ENCODE peak calls at places on chromosomes 11 and 22, in four cellular contexts. One of them, this sample, is unnamed. For H3K27me3, the result is how much of the 10 kb centered on the place peaks cover.

GRCh38 chr11:110490886-110491285 is 61.1 kb downstream of the FDX1 start:
- DNase-seq in tibial nerve: peak
- DNase-seq in tibial artery: peak
- DNase-seq in H9: no peak
- DNase-seq in this sample: no peak

GRCh38 chr22:26448941-26449340 is 19.9 kb downstream of the ASPHD2 start:
- DNase-seq in tibial nerve: no peak
- DNase-seq in tibial artery: peak
- DNase-seq in H9: no peak
- DNase-seq in this sample: no peak

GRCh38 chr11:91966368-91966767 is 258.2 kb upstream of the FAT3 start:
- DNase-seq in tibial nerve: no peak
- DNase-seq in tibial artery: no peak
- DNase-seq in H9: no peak
- DNase-seq in this sample: no peak

GRCh38 chr22:32805586-32805881 is 4.0 kb downstream of the TIMP3 start:
- DNase-seq in tibial nerve: no peak
- DNase-seq in tibial artery: no peak
- DNase-seq in H9: no peak
- DNase-seq in this sample: no peak

GRCh38 chr22:30305519-30305905 is 16.2 kb upstream of the CASTOR1 start:
- DNase-seq in tibial nerve: peak
- DNase-seq in tibial artery: peak
- DNase-seq in H9: no peak
- DNase-seq in this sample: peak

GRCh38 chr11:23201936-23202522 is 341.8 kb upstream of the CCDC179 start:
- DNase-seq in tibial nerve: no peak
- DNase-seq in tibial artery: no peak
- DNase-seq in H9: no peak
- DNase-seq in this sample: no peak

GRCh38 chr11:72609045-72609444 is 65.2 kb downstream of the PDE2A start:
- DNase-seq in tibial nerve: no peak
- DNase-seq in tibial artery: no peak
- DNase-seq in H9: no peak
- DNase-seq in this sample: no peak

GRCh38 chr22:42645341-42645937 is 3.8 kb downstream of the CYB5R3 start:
- DNase-seq in tibial nerve: no peak
- DNase-seq in tibial artery: no peak
- DNase-seq in H9: peak
- DNase-seq in this sample: no peak

GRCh38 chr11:18171377-18172000 is 1.1 kb upstream of the MRGPRX4 start:
- DNase-seq in tibial nerve: peak
- DNase-seq in tibial artery: no peak
- DNase-seq in H9: peak
- DNase-seq in this sample: no peak

GRCh38 chr11:11842426-11843008 is 745 bp downstream of the USP47 start:
- DNase-seq in tibial nerve: peak
- DNase-seq in tibial artery: peak
- DNase-seq in H9: no peak
- DNase-seq in this sample: peak

GRCh38 chr11:128302425-128303186 is 284.8 kb downstream of the ETS1 start:
- DNase-seq in tibial nerve: no peak
- DNase-seq in tibial artery: no peak
- DNase-seq in H9: no peak
- DNase-seq in this sample: peak

GRCh38 chr22:50684986-50685385 is 12.4 kb downstream of the SHANK3 start:
- DNase-seq in tibial nerve: no peak
- DNase-seq in tibial artery: no peak
- DNase-seq in H9: no peak
- DNase-seq in this sample: no peak

GRCh38 chr11:30454108-30454507 is 131.2 kb downstream of the ARL14EP start:
- DNase-seq in tibial nerve: no peak
- DNase-seq in tibial artery: no peak
- DNase-seq in H9: no peak
- DNase-seq in this sample: no peak

GRCh38 chr11:75800136-75800675 is 14.8 kb upstream of the UVRAG start:
- DNase-seq in tibial nerve: no peak
- DNase-seq in tibial artery: no peak
- DNase-seq in H9: no peak
- DNase-seq in this sample: no peak

GRCh38 chr11:132605794-132606570 is 926.3 kb downstream of the OPCML start:
- DNase-seq in tibial nerve: no peak
- DNase-seq in tibial artery: no peak
- DNase-seq in H9: no peak
- DNase-seq in this sample: no peak

GRCh38 chr11:1123970-1124369 is 33.8 kb upstream of the MUC5AC start:
- DNase-seq in tibial nerve: no peak
- DNase-seq in tibial artery: peak
- DNase-seq in H9: no peak
- DNase-seq in this sample: no peak

GRCh38 chr22:24969588-24970301 is 17.2 kb downstream of the KIAA1671 start:
- DNase-seq in tibial nerve: peak
- DNase-seq in tibial artery: peak
- DNase-seq in H9: no peak
- DNase-seq in this sample: no peak

GRCh38 chr11:121244861-121245260 is 47.7 kb upstream of the SC5D start:
- DNase-seq in tibial nerve: no peak
- DNase-seq in tibial artery: no peak
- DNase-seq in H9: no peak
- DNase-seq in this sample: no peak

GRCh38 chr11:64639885-64640284 is 48.9 kb downstream of the SLC22A12 start:
- DNase-seq in tibial nerve: no peak
- DNase-seq in tibial artery: no peak
- DNase-seq in H9: no peak
- DNase-seq in this sample: no peak

GRCh38 chr11:64638829-64639228 is 47.8 kb downstream of the SLC22A12 start:
- DNase-seq in tibial nerve: no peak
- DNase-seq in tibial artery: no peak
- DNase-seq in H9: no peak
- DNase-seq in this sample: no peak

GRCh38 chr11:64633555-64634159 is 42.6 kb downstream of the SLC22A12 start:
- DNase-seq in tibial nerve: no peak
- DNase-seq in tibial artery: no peak
- DNase-seq in H9: no peak
- DNase-seq in this sample: no peak

GRCh38 chr11:64638017-64638664 is 47.1 kb downstream of the SLC22A12 start:
- DNase-seq in tibial nerve: no peak
- DNase-seq in tibial artery: no peak
- DNase-seq in H9: peak
- DNase-seq in this sample: no peak

DNA sequence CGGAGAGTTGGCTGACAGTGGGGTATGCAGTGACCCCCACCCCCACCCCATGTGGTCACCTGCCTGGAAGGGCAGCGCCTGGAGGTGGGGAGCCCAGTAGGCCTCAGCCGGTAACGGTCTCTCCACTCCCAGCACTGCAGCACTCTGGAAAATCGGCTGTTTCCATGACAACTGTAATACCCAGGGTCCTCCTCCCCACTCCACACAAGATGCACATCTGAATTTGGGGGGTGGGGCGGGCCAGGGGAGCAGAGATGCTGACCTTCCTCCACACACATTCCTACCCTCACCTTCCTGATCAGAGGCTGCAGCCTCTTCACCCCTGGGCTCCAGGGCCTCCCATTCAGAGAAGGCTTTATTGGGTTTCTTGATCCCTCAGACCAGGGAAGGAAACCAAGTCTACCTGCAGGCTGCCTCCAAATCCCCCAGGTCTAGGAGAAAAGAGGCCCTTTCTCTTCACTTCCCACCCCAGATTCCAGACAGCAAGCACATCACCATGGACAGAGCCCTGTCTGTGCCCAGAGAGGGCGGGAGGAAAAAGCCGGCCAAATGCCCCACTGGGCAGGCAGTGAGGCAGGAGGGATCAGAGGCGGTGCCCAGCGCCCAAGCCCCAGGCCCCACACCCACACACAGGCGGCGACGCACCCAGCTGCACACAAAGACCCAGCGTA is 46.5 kb downstream of the SLC22A12 start:
- DNase-seq in tibial nerve: no peak
- DNase-seq in tibial artery: no peak
- DNase-seq in H9: no peak
- DNase-seq in this sample: no peak
- H3K27ac ChIP-seq in tibial nerve: no peak
- H3K27ac ChIP-seq in tibial artery: no peak
- H3K27ac ChIP-seq in H9: no peak
- H3K27ac ChIP-seq in this sample: no peak

GRCh38 chr11:66267379-66268209 is 845 bp upstream of the RAB1B start:
- DNase-seq in tibial nerve: peak
- DNase-seq in tibial artery: peak
- DNase-seq in H9: peak
- DNase-seq in this sample: peak
- TF ChIP-seq CTCF in tibial nerve: no peak
- TF ChIP-seq CTCF in tibial artery: peak
- TF ChIP-seq CTCF in H9: no peak
- TF ChIP-seq CTCF in this sample: no peak

DNA sequence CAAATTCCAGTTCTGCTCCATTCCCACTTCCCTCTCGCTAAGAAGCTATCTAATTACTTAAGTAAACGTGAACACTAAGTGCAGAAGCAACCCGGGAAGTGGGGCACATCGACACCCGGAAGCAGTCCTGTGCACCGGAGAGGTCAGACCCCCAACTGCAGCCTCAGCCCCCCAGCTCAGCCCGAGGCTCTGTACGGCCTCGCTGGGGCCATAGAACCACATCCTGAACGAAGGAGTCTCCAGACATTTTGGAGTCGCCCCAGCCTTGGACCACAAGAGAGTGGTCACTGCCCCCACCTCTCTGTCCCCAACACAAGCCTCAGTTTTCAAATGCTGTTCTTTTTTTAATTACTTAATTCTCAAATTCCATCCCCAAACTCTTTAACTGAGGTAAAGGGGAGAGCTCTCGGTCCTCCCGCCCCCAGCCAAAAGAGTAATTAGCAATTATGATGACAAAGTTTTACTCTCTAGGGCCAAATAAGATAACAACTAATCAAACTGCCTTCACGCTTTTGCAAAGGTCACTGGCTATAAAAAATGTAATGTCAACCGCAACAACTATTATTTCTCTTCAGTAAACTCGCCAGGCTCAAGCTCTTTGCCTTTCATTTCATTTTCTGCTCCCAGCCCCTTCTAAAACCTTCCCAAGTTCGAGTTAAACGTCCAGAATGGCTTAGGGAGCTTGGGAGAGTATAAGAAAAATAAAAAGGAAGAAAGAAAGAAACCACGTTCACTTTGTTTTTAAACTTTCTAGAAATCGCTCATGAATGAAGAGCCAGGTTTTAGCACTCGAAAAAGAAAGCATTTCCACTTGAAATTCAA is 2.2 kb downstream of the PAX6 start:
- DNase-seq in tibial nerve: no peak
- DNase-seq in tibial artery: no peak
- DNase-seq in H9: no peak
- DNase-seq in this sample: no peak
- H3K27me3 ChIP-seq in tibial nerve: under half
- H3K27me3 ChIP-seq in tibial artery: under half
- H3K27me3 ChIP-seq in H9: half or more
- H3K27me3 ChIP-seq in this sample: half or more

GRCh38 chr11:36247493-36247892 is 41.7 kb downstream of the COMMD9 start:
- DNase-seq in tibial nerve: no peak
- DNase-seq in tibial artery: no peak
- DNase-seq in H9: no peak
- DNase-seq in this sample: no peak

GRCh38 chr11:36254739-36255138 is 34.5 kb downstream of the COMMD9 start:
- DNase-seq in tibial nerve: no peak
- DNase-seq in tibial artery: no peak
- DNase-seq in H9: no peak
- DNase-seq in this sample: no peak

GRCh38 chr11:36253238-36253637 is 36.0 kb downstream of the COMMD9 start:
- DNase-seq in tibial nerve: no peak
- DNase-seq in tibial artery: no peak
- DNase-seq in H9: no peak
- DNase-seq in this sample: no peak

GRCh38 chr11:36251716-36252307 is 37.4 kb downstream of the COMMD9 start:
- DNase-seq in tibial nerve: no peak
- DNase-seq in tibial artery: no peak
- DNase-seq in H9: no peak
- DNase-seq in this sample: no peak

DNA sequence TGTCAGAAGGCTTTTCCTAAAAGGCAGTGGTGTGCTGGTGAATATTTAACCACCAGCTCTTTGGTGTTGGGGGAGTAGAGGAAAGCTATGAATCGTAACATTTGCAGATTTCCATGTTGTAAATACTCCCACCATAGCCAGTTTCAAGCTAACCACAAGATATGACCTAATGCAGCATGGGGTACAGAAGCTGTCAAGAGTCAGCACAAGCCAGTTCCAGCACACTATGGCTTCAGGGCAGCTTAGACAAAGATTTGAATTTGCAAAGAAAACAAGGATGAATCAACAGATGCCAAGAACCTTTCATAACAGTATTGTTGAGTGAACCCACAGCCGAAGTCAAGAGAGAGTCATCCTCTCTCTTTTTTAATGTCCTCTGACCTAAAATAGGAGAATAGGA is 40.0 kb downstream of the COMMD9 start:
- DNase-seq in tibial nerve: no peak
- DNase-seq in tibial artery: no peak
- DNase-seq in H9: no peak
- DNase-seq in this sample: no peak
- H3K27ac ChIP-seq in tibial nerve: no peak
- H3K27ac ChIP-seq in tibial artery: no peak
- H3K27ac ChIP-seq in H9: no peak
- H3K27ac ChIP-seq in this sample: no peak